ENCODE peak calls at places on chromosomes 6 and 20, in seven cellular contexts. A, E, R, C, L, B and S are unnamed samples.

GRCh38 chr6:32133786-32134185 is 3.7 kb upstream of the FKBPL start:
- DNase-seq in B (no peak), E (no peak), R (no peak), A (no peak), C (peak), L (no peak), S (peak)

GRCh38 chr6:72825265-72825918 is 203.5 kb downstream of the KCNQ5 start:
- DNase-seq in B (no peak), R (no peak), L (no peak), E (peak), A (no peak), C (peak), S (peak)

GRCh38 chr6:127939442-127940066 is 38.7 kb upstream of the THEMIS start:
- DNase-seq in C (peak), B (no peak), L (no peak), A (no peak), E (peak), R (no peak), S (peak)

GRCh38 chr20:23193985-23194384 is 107.9 kb upstream of the CD93 start:
- DNase-seq in E (no peak), B (no peak), A (no peak), C (no peak), R (no peak), L (no peak), S (no peak)

GRCh38 chr6:48080227-48081009 is 30.6 kb downstream of the PTCHD4 start:
- DNase-seq in C (peak), A (no peak), B (no peak), L (no peak), E (no peak), R (no peak), S (peak)

GRCh38 chr6:168852336-168852884 is 401.2 kb downstream of the THBS2 start:
- DNase-seq in B (no peak), C (no peak), L (no peak), A (no peak), E (no peak), R (no peak), S (peak)

GRCh38 chr20:44717986-44718385 is 2.8 kb downstream of the CCN5 start:
- DNase-seq in E (no peak), A (no peak), B (no peak), L (no peak), R (no peak), C (no peak), S (no peak)

GRCh38 chr6:166852484-166852975 is 103.8 kb downstream of the RNASET2 start:
- DNase-seq in E (no peak), A (no peak), R (no peak), B (no peak), L (no peak), C (no peak), S (no peak)

GRCh38 chr20:25053207-25054132 is 4.5 kb downstream of the ACSS1 start:
- DNase-seq in B (no peak), R (peak), A (peak), L (no peak), E (peak), C (no peak), S (peak)

GRCh38 chr20:50678213-50678898 is 13.0 kb downstream of the RIPOR3 start:
- DNase-seq in E (no peak), A (no peak), L (no peak), C (no peak), B (no peak), R (peak), S (peak)

GRCh38 chr20:2544211-2544610 is 7.8 kb downstream of the TMC2 start:
- DNase-seq in C (no peak), A (no peak), B (no peak), R (no peak), E (no peak), L (no peak), S (no peak)

GRCh38 chr6:110101885-110102284 is 77.6 kb downstream of the WASF1 start:
- DNase-seq in B (no peak), A (no peak), C (no peak), L (no peak), E (no peak), R (no peak), S (no peak)

GRCh38 chr6:4693158-4693557 is 83.0 kb upstream of the CDYL start:
- DNase-seq in A (no peak), R (no peak), L (no peak), E (no peak), B (no peak), C (no peak), S (no peak)

GRCh38 chr6:13711384-13711725 is 280 bp downstream of the RANBP9 start:
- DNase-seq in A (no peak), C (peak), B (no peak), R (no peak), E (no peak), L (no peak), S (no peak)

GRCh38 chr6:68572525-68572924 is 62.6 kb upstream of the ADGRB3 start:
- DNase-seq in C (peak), R (no peak), B (no peak), A (no peak), L (no peak), E (peak), S (peak)

GRCh38 chr6:109922851-109923250 is 55.3 kb upstream of the GPR6 start:
- DNase-seq in B (no peak), L (no peak), E (no peak), A (no peak), R (no peak), C (no peak), S (no peak)

GRCh38 chr6:30207619-30208295 is 5.4 kb downstream of the TRIM26 start:
- DNase-seq in L (no peak), E (no peak), R (no peak), B (no peak), C (no peak), A (no peak), S (peak)

GRCh38 chr20:805713-806112 is 27.8 kb upstream of the FAM110A start:
- DNase-seq in E (peak), L (no peak), B (peak), R (no peak), A (no peak), C (no peak), S (peak)

DNA sequence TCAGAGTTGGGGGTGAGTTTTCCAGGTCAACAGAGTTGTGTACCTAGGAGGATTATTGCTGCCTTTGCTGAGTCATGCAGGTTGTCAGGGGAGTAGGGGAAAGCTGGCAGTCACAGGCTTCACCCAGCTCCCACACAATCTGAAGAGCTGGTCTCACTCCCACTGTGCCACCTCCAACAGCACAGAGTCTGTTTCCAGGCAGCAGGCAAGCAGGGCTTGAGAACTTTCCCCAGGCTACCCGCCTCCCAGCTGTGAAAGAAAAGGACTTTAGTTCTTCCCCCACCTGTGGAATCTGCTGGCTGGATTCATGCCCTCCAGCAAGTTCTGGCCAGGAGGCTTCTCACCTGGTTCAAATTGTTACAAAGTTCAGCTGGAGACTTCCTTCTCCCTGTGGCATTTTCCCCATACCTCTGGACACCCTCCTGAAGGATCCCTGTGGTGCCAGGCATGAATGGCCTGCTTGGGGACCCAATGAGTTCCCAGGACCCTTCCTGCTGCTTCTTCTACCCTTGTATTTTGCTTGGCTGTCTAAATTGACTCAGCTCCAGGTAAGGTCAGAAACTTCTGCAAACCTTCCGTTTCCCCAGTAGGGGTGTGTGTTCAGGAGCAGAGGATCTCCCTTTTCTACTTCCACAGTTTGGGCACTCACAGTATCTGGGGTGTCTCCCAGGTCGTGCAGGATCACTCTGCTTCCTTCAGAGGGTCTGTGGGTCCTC is 378.1 kb upstream of the MAN1A1 start:
- DNase-seq in L (no peak), C (no peak), R (peak), B (no peak), E (no peak), A (no peak), S (no peak)
- TF ChIP-seq CTCF in L (no peak), C (no peak), R (peak), B (peak), E (no peak), A (no peak), S (no peak)

GRCh38 chr6:7135755-7136154 is 28.0 kb downstream of the RREB1 start:
- DNase-seq in C (no peak), E (no peak), R (no peak), B (no peak), A (no peak), L (no peak), S (no peak)

GRCh38 chr6:7134999-7135735 is 27.4 kb downstream of the RREB1 start:
- DNase-seq in R (no peak), A (no peak), B (no peak), E (no peak), L (no peak), C (no peak), S (no peak)

GRCh38 chr6:7137335-7138106 is 29.8 kb downstream of the RREB1 start:
- DNase-seq in L (no peak), R (no peak), B (no peak), E (peak), C (peak), A (peak), S (peak)

GRCh38 chr6:7138111-7138510 is 30.4 kb downstream of the RREB1 start:
- DNase-seq in A (no peak), R (no peak), E (no peak), C (no peak), B (no peak), L (no peak), S (no peak)

DNA sequence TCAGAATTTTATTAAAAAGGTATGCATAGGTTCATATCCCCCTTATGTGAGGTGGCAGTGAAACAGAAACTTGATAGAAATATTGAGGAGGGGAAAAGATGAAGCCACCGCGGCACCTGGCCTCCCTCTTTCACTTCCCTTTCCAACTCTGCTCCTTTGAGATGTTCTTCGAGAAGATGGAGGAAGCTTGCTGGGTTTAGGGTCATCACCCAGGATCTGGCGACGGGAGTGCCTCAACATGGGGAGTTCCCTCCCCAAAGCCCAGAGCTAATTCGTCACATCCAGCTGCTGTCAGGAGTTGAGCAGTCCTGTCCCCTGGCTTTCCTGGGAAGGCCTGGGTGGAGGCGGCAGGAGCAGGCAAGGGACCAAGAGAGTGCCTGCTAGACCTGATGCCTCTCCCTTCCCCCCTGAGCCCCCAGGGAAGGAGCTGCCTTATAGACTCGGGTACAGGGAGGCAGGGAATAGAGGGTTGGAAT is 29.1 kb downstream of the RREB1 start:
- DNase-seq in L (no peak), A (no peak), E (no peak), R (no peak), C (no peak), B (no peak), S (no peak)
- H3K4me3 ChIP-seq in L (no peak), A (peak), E (no peak), R (no peak), C (no peak), B (no peak), S (no peak)

GRCh38 chr20:63234693-63235398 is 859 bp upstream of the BIRC7 start:
- DNase-seq in A (no peak), E (no peak), L (no peak), C (no peak), R (peak), B (no peak), S (no peak)
- TF ChIP-seq CTCF in A (no peak), E (peak), L (peak), C (peak), R (peak), B (peak), S (peak)

GRCh38 chr20:33704197-33704924 is 15.7 kb downstream of the PXMP4 start:
- DNase-seq in E (no peak), R (no peak), A (no peak), C (no peak), B (no peak), L (no peak), S (no peak)

GRCh38 chr20:33703498-33704137 is 16.5 kb downstream of the PXMP4 start:
- DNase-seq in R (no peak), B (no peak), A (no peak), C (no peak), E (no peak), L (no peak), S (no peak)

GRCh38 chr20:33697129-33697528 is 10.9 kb upstream of the E2F1 start:
- DNase-seq in A (peak), R (no peak), E (no peak), L (peak), C (no peak), B (no peak), S (peak)

GRCh38 chr20:33702861-33703260 is 16.7 kb upstream of the E2F1 start:
- DNase-seq in C (no peak), L (no peak), E (no peak), R (no peak), B (no peak), A (no peak), S (no peak)

GRCh38 chr20:33701629-33702450 is 15.7 kb upstream of the E2F1 start:
- DNase-seq in C (no peak), R (no peak), L (no peak), A (no peak), B (no peak), E (no peak), S (no peak)
- H3K4me3 ChIP-seq in C (no peak), R (no peak), L (no peak), A (no peak), B (no peak), E (no peak), S (no peak)